ENCODE peak calls at places on chromosomes 7 and 10, in seven cellular contexts. K is MM.1S, R is fibroblast of pulmonary artery, I is HFF-Myc, U is endodermal cell, Z is cardiac muscle cell, Y is cardiac fibroblast. L is an unnamed sample.

GRCh38 chr7:159091041-159091440 is 53.6 kb downstream of the VIPR2 start:
- DNase-seq in I (no peak), R (no peak), Y (no peak), Z (no peak), K (no peak), U (peak; percentile 24), L (no peak)

GRCh38 chr7:25781704-25782103 is 370.3 kb upstream of the NFE2L3 start:
- DNase-seq in Y (no peak), U (no peak), I (no peak), K (no peak), Z (no peak), R (no peak), L (no peak)

GRCh38 chr10:14674376-14675050 is 100.2 kb downstream of the FAM107B start:
- DNase-seq in R (no peak), Z (no peak), Y (no peak), K (no peak), U (peak; percentile 57), I (no peak), L (no peak)

GRCh38 chr7:41207141-41207540 is 495.7 kb downstream of the INHBA start:
- DNase-seq in Y (no peak), K (no peak), U (peak; percentile 67), R (no peak), Z (no peak), I (no peak), L (no peak)

GRCh38 chr7:36734731-36735130 is 10.4 kb upstream of the AOAH start:
- DNase-seq in U (no peak), K (no peak), Z (no peak), I (no peak), Y (no peak), R (no peak), L (no peak)

GRCh38 chr7:150337179-150337578 is 4.2 kb downstream of the RARRES2 start:
- DNase-seq in K (no peak), Z (no peak), I (no peak), R (no peak), U (no peak), Y (no peak), L (no peak)

GRCh38 chr7:117338020-117338419 is 15.2 kb upstream of the WNT2 start:
- DNase-seq in Y (peak; percentile 21), R (peak; percentile 11), I (no peak), K (no peak), U (no peak), Z (peak; percentile 8), L (no peak)

GRCh38 chr7:108535257-108535656 is 9.3 kb upstream of the PNPLA8 start:
- DNase-seq in I (no peak), Y (no peak), K (no peak), R (no peak), Z (no peak), U (no peak), L (no peak)

GRCh38 chr7:30796105-30796869 is 25.1 kb downstream of the MINDY4 start:
- DNase-seq in R (peak; percentile 60), Y (peak; percentile 69), Z (peak; percentile 59), U (no peak), K (peak; percentile 31), I (peak; percentile 60), L (no peak)

GRCh38 chr10:75145590-75145989 is 34.1 kb downstream of the SAMD8 start:
- DNase-seq in K (no peak), Z (no peak), I (no peak), Y (no peak), U (no peak), R (no peak), L (no peak)

GRCh38 chr10:75097666-75098285 is 13.7 kb upstream of the SAMD8 start:
- DNase-seq in U (peak; percentile 80), K (no peak), Z (peak; percentile 46), I (no peak), Y (peak; percentile 44), R (peak; percentile 42), L (no peak)

GRCh38 chr10:77037735-77038411 is 599.7 kb downstream of the KCNMA1 start:
- DNase-seq in U (no peak), Y (no peak), K (peak; percentile 37), I (no peak), R (no peak), Z (no peak), L (no peak)

GRCh38 chr7:124765401-124766352 is at the start of gene GPR37:
- DNase-seq in K (peak; percentile 91), Y (peak; percentile 34), Z (peak; percentile 37), U (peak; percentile 97), I (peak; percentile 12), R (peak; percentile 29), L (peak; percentile 77)
- TF ChIP-seq CTCF in K (peak; percentile 31), Y (no peak), Z (no peak), U (peak; percentile 34), I (peak; percentile 11), R (no peak), L (no peak)

DNA sequence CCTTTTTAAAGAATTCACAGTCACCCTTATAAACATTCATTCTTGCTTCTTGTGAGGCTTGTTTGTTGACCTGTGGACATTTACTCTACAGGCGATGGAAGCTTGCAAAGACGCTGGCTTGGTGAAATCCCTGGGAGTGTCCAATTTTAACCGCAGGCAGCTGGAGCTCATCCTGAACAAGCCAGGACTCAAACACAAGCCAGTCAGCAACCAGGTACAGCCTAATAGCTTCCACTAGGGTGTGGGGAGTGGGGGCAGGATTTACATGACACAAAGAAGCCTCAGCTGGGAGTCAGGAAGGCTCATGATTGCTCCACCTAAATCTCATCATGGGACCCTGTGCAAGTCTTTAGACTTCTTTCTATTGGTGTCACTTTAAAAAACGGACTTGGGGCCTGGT is 29.0 kb downstream of the AKR1D1 start:
- DNase-seq in U (peak; percentile 51), I (no peak), K (no peak), Y (no peak), R (no peak), Z (no peak), L (no peak)
- TF ChIP-seq CTCF in U (no peak), I (no peak), K (no peak), Y (no peak), R (no peak), Z (no peak), L (no peak)

DNA sequence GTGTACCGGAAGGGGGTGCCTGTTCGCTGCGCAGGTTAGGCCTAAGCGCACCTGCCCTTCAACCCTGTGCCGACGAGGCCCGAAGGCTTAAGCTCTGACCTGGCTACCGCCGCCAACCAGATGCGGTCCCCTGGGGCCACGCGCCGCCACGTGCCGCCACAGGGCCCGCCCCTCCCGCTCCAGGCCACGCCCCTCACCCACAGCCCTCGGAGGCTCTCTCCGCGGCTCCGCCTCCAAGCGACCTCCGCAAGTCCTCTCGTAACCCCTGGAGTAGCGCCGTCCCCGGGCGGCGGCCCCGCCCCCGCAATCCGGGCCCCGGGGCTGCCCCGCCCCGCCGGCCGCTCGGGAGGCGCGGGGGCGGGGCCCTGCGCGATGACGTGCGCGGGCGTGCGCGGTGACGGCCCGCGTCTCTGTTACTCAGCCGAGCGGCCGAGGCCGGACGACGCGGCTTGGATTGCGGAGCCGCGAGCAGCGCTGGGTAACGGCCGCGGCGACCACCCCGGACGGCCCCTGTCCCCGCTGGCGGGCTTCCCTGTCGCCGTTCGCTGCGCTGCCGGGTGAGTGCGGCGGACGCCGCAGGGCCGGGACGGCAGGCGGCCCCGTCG is at the start of gene MAPK8:
- DNase-seq in I (peak; percentile 48), Z (peak; percentile 93), R (peak; percentile 90), K (peak; percentile 95), U (peak; percentile 99), Y (peak; percentile 93), L (peak; percentile 99)
- TF ChIP-seq CTCF in I (no peak), Z (no peak), R (no peak), K (no peak), U (peak; percentile 19), Y (no peak), L (no peak)

GRCh38 chr7:110514973-110515372 is 576.0 kb upstream of the LRRN3 start:
- DNase-seq in Z (no peak), U (no peak), I (no peak), Y (no peak), K (no peak), R (no peak), L (no peak)
- TF ChIP-seq CTCF in Z (no peak), U (no peak), I (no peak), Y (no peak), K (no peak), R (no peak), L (no peak)

DNA sequence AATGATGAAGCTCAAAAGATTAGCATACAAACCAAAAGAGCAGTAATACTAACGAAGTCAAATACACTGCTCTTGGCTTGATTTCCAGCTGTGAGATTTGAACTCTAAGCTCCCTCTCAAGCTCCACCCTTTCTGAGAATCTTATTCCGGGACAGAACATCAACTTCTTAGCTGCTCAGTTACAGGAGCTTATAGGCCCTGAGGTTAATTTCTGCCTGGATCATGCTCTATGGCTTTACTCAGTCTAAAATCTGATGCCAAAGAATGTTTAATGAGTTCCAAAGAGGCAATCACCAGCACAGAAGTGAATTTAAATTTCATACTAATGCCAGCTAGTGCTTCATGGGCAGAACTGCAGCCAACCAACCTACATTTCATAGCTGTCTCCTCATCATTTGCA is 707.2 kb downstream of the MAGI2 start:
- DNase-seq in R (no peak), I (no peak), K (no peak), Z (no peak), Y (no peak), U (no peak), L (no peak)
- TF ChIP-seq CTCF in R (no peak), I (no peak), K (no peak), Z (no peak), Y (no peak), U (peak; percentile 21), L (no peak)